ENCODE peak calls at places on chromosome X, in nine cellular contexts. P is fibroblast of mammary gland, F is transverse colon, I is amniotic stem cell, J is NCI-H2107, D is NCI-H1417, N is ureter, H is GM04504, A is frontal cortex. X is an unnamed sample.

GRCh38 chrX:19679787-19680186 is 164.5 kb upstream of the MAP3K15 start:
- DNase-seq in P (no peak), F (no peak), I (no peak), J (no peak), D (no peak), N (no peak), H (no peak), A (no peak), X (no peak)

GRCh38 chrX:120334603-120335002 is 23.3 kb upstream of the TMEM255A start:
- DNase-seq in P (no peak), F (no peak), I (no peak), J (no peak), D (no peak), N (no peak), H (no peak), A (no peak), X (no peak)

GRCh38 chrX:45824471-45824870 is 623.8 kb upstream of the DIPK2B start:
- DNase-seq in P (peak; percentile 95), F (no peak), I (peak; percentile 87), J (no peak), D (no peak), N (peak; percentile 59), H (peak; percentile 78), A (no peak), X (peak; percentile 20)

GRCh38 chrX:149949743-149950436 is 11.6 kb upstream of the EOLA2 start:
- DNase-seq in P (no peak), F (no peak), I (no peak), J (no peak), D (no peak), N (no peak), H (no peak), A (no peak), X (no peak)

GRCh38 chrX:13933851-13934250 is 95.8 kb downstream of the GEMIN8 start:
- DNase-seq in P (no peak), F (no peak), I (no peak), J (no peak), D (no peak), N (no peak), H (no peak), A (no peak), X (no peak)

GRCh38 chrX:124719060-124719459 is 372.7 kb downstream of the SH2D1A start:
- DNase-seq in P (no peak), F (no peak), I (no peak), J (no peak), D (no peak), N (no peak), H (no peak), A (no peak), X (no peak)

GRCh38 chrX:96713303-96713702 is 28.7 kb downstream of the DIAPH2 start:
- DNase-seq in P (no peak), F (peak; percentile 10), I (no peak), J (no peak), D (no peak), N (no peak), H (no peak), A (no peak), X (no peak)

GRCh38 chrX:11137543-11138139 is 26.5 kb downstream of the HCCS start:
- DNase-seq in P (peak; percentile 64), F (no peak), I (no peak), J (no peak), D (peak; percentile 20), N (no peak), H (peak; percentile 33), A (peak; percentile 41), X (no peak)

GRCh38 chrX:45515262-45516215 is 314.9 kb upstream of the DIPK2B start:
- DNase-seq in P (peak; percentile 97), F (peak; percentile 43), I (peak; percentile 82), J (no peak), D (no peak), N (peak; percentile 74), H (peak; percentile 91), A (no peak), X (no peak)

GRCh38 chrX:21757960-21758359 is at the start of gene SMPX:
- DNase-seq in P (no peak), F (no peak), I (no peak), J (no peak), D (no peak), N (no peak), H (no peak), A (no peak), X (no peak)

X was measured in 8988T.